ENCODE peak calls at places on chromosomes 12 and 14, in ten cellular contexts. J, K, N, X, M, W, C, G, D and Y are unnamed samples. For H3K36me3, the result is how much of the 10 kb centered on the place peaks cover.

GRCh38 chr14:50773632-50774541 is 57.1 kb downstream of the NIN start:
- DNase-seq in J (no peak), K (peak), N (no peak), X (no peak), M (peak), W (peak), C (peak), G (peak), D (no peak), Y (no peak)

GRCh38 chr12:107320031-107320928 is 226.9 kb upstream of the CRY1 start:
- DNase-seq in J (peak), K (peak), N (peak), X (peak), M (peak), W (no peak), C (peak), G (no peak), D (peak), Y (peak)

GRCh38 chr12:46942579-46942978 is 116.8 kb upstream of the SLC38A4 start:
- DNase-seq in J (no peak), K (no peak), N (no peak), X (no peak), M (peak), W (no peak), C (no peak), G (no peak), D (no peak), Y (no peak)

GRCh38 chr14:58805605-58806358 is 168.0 kb downstream of the DACT1 start:
- DNase-seq in J (no peak), K (peak), N (no peak), X (no peak), M (peak), W (no peak), C (no peak), G (no peak), D (no peak), Y (no peak)

GRCh38 chr12:83700858-83701257 is 1014.2 kb downstream of the TMTC2 start:
- DNase-seq in J (no peak), K (no peak), N (no peak), X (no peak), M (peak), W (no peak), C (no peak), G (no peak), D (no peak), Y (no peak)

GRCh38 chr12:21771311-21771710 is 3.2 kb downstream of the KCNJ8 start:
- DNase-seq in J (no peak), K (no peak), N (no peak), X (no peak), M (peak), W (no peak), C (no peak), G (no peak), D (no peak), Y (no peak)

GRCh38 chr14:106875503-106875902 is 1349.1 kb downstream of the TMEM121 start:
- DNase-seq in J (no peak), K (peak), N (no peak), X (no peak), M (no peak), W (no peak), C (no peak), G (no peak), D (no peak), Y (peak)

GRCh38 chr14:32679927-32680612 is 258.6 kb upstream of the NPAS3 start:
- DNase-seq in J (no peak), K (no peak), N (no peak), X (no peak), M (no peak), W (no peak), C (no peak), G (no peak), D (no peak), Y (no peak)

GRCh38 chr12:19129121-19129485 is 430 bp upstream of the PLEKHA5 start:
- DNase-seq in J (no peak), K (no peak), N (no peak), X (no peak), M (no peak), W (no peak), C (no peak), G (no peak), D (no peak), Y (no peak)

GRCh38 chr14:33596211-33597080 is 354.4 kb downstream of the EGLN3 start:
- DNase-seq in J (no peak), K (no peak), N (no peak), X (no peak), M (no peak), W (no peak), C (no peak), G (no peak), D (no peak), Y (no peak)

GRCh38 chr12:100576311-100577036 is 3.0 kb downstream of the GAS2L3 start:
- DNase-seq in J (no peak), K (peak), N (no peak), X (no peak), M (peak), W (no peak), C (peak), G (peak), D (no peak), Y (no peak)

GRCh38 chr12:129696952-129697351 is 206.9 kb downstream of the TMEM132D start:
- DNase-seq in J (no peak), K (no peak), N (no peak), X (no peak), M (peak), W (no peak), C (no peak), G (no peak), D (no peak), Y (no peak)

GRCh38 chr14:104428333-104428851 is 151.2 kb upstream of the C14orf180 start:
- DNase-seq in J (peak), K (no peak), N (no peak), X (no peak), M (no peak), W (no peak), C (no peak), G (no peak), D (peak), Y (no peak)

GRCh38 chr14:24816929-24817637 is 183.1 kb upstream of the GZMB start:
- DNase-seq in J (no peak), K (peak), N (no peak), X (peak), M (no peak), W (no peak), C (peak), G (no peak), D (no peak), Y (no peak)

GRCh38 chr14:105497671-105498429 is 6.8 kb downstream of the TEDC1 start:
- DNase-seq in J (peak), K (no peak), N (no peak), X (no peak), M (no peak), W (no peak), C (no peak), G (no peak), D (peak), Y (peak)

GRCh38 chr12:128853321-128854197 is at the start of gene GLT1D1:
- DNase-seq in J (no peak), K (no peak), N (no peak), X (no peak), M (no peak), W (no peak), C (no peak), G (no peak), D (no peak), Y (peak)

GRCh38 chr12:5977556-5977955 is 32.5 kb upstream of the ANO2 start:
- DNase-seq in J (no peak), K (no peak), N (no peak), X (no peak), M (no peak), W (no peak), C (no peak), G (no peak), D (no peak), Y (no peak)

GRCh38 chr12:25811656-25812126 is 146.8 kb upstream of the RASSF8 start:
- DNase-seq in J (no peak), K (no peak), N (no peak), X (no peak), M (peak), W (no peak), C (no peak), G (no peak), D (no peak), Y (peak)

GRCh38 chr12:53054112-53054878 is 4.4 kb downstream of the TNS2 start:
- DNase-seq in J (peak), K (peak), N (peak), X (peak), M (peak), W (peak), C (peak), G (peak), D (peak), Y (peak)

GRCh38 chr12:124857921-124858461 is 5.7 kb downstream of the SCARB1 start:
- DNase-seq in J (no peak), K (no peak), N (no peak), X (no peak), M (no peak), W (no peak), C (no peak), G (no peak), D (no peak), Y (no peak)

GRCh38 chr14:101444116-101444515 is 117.2 kb upstream of the DIO3 start:
- DNase-seq in J (no peak), K (no peak), N (peak), X (no peak), M (peak), W (no peak), C (no peak), G (no peak), D (no peak), Y (no peak)

GRCh38 chr14:37595809-37596595 is 573 bp downstream of the TTC6 start:
- DNase-seq in J (peak), K (peak), N (peak), X (no peak), M (peak), W (no peak), C (peak), G (peak), D (peak), Y (no peak)

GRCh38 chr12:106898001-106898966 is 57.4 kb upstream of the TMEM263 start:
- DNase-seq in J (no peak), K (no peak), N (no peak), X (no peak), M (no peak), W (no peak), C (no peak), G (no peak), D (no peak), Y (no peak)

GRCh38 chr14:89844508-89844907 is 110.0 kb downstream of the EFCAB11 start:
- DNase-seq in J (no peak), K (no peak), N (no peak), X (no peak), M (peak), W (no peak), C (no peak), G (no peak), D (no peak), Y (no peak)

GRCh38 chr14:52351191-52351560 is 37.1 kb downstream of the PTGER2 start:
- DNase-seq in J (no peak), K (no peak), N (no peak), X (no peak), M (peak), W (no peak), C (no peak), G (no peak), D (no peak), Y (no peak)

GRCh38 chr14:38129705-38130104 is 78.0 kb upstream of the SSTR1 start:
- DNase-seq in J (no peak), K (no peak), N (no peak), X (no peak), M (no peak), W (no peak), C (no peak), G (no peak), D (no peak), Y (no peak)

GRCh38 chr12:93390025-93390424 is 12.3 kb downstream of the NUDT4 start:
- DNase-seq in J (no peak), K (no peak), N (no peak), X (no peak), M (no peak), W (no peak), C (no peak), G (no peak), D (no peak), Y (no peak)

GRCh38 chr12:70366581-70367267 is 634 bp downstream of the KCNMB4 start:
- DNase-seq in J (peak), K (peak), N (no peak), X (peak), M (peak), W (no peak), C (peak), G (peak), D (peak), Y (peak)

GRCh38 chr12:92551853-92552397 is 150.9 kb upstream of the PLEKHG7 start:
- DNase-seq in J (no peak), K (peak), N (no peak), X (no peak), M (peak), W (no peak), C (no peak), G (peak), D (no peak), Y (peak)

GRCh38 chr12:124399622-124400021 is 104.7 kb downstream of the RFLNA start:
- DNase-seq in J (no peak), K (no peak), N (no peak), X (no peak), M (no peak), W (no peak), C (no peak), G (peak), D (no peak), Y (no peak)

GRCh38 chr14:77730976-77731497 is 23.1 kb downstream of the SLIRP start:
- DNase-seq in J (no peak), K (no peak), N (no peak), X (no peak), M (no peak), W (no peak), C (no peak), G (no peak), D (no peak), Y (no peak)

GRCh38 chr12:34398706-34399630 is 376.7 kb downstream of the ALG10 start:
- DNase-seq in J (peak), K (no peak), N (peak), X (peak), M (no peak), W (peak), C (peak), G (no peak), D (peak), Y (no peak)

GRCh38 chr12:109191621-109192250 is 75.3 kb downstream of the ACACB start:
- DNase-seq in J (no peak), K (no peak), N (no peak), X (no peak), M (no peak), W (no peak), C (no peak), G (no peak), D (no peak), Y (no peak)

GRCh38 chr12:67698711-67699603 is 50.4 kb downstream of the DYRK2 start:
- DNase-seq in J (no peak), K (peak), N (no peak), X (no peak), M (peak), W (no peak), C (no peak), G (no peak), D (no peak), Y (peak)

GRCh38 chr14:100317897-100318808 is 5.0 kb upstream of the SLC25A47 start:
- DNase-seq in J (peak), K (peak), N (peak), X (peak), M (peak), W (no peak), C (peak), G (peak), D (peak), Y (peak)

GRCh38 chr14:24387014-24387355 is 11.8 kb upstream of the NYNRIN start:
- DNase-seq in J (no peak), K (no peak), N (no peak), X (no peak), M (no peak), W (no peak), C (no peak), G (no peak), D (no peak), Y (no peak)

GRCh38 chr12:7130791-7131501 is 775 bp downstream of the CLSTN3 start:
- DNase-seq in J (peak), K (peak), N (peak), X (peak), M (peak), W (no peak), C (peak), G (peak), D (peak), Y (peak)

DNA sequence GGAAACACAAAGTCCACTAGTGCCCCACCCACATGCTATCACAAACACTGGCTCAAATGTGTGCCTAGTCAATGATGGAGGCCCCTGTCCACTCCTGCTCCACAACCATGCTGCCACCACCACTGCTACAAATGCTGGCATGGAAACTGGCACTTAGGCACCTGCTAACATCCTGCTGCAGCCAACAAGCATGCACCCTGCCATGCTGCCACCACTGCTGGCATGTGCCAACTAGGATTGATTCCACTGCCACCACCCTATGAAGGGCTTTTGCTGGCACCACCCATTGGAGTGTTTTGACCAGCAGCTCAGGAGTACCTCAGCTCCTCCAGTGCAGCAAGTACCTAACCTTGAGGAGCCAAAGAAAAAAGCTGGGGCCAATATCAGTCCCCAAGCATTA is 236.6 kb downstream of the CCDC59 start:
- DNase-seq in J (no peak), K (peak), N (no peak), X (no peak), M (no peak), W (no peak), C (no peak), G (no peak), D (no peak), Y (no peak)
- H3K4me3 ChIP-seq in J (no peak), K (no peak), N (no peak), X (no peak), M (no peak), W (no peak), C (no peak), G (no peak), D (no peak), Y (no peak)

DNA sequence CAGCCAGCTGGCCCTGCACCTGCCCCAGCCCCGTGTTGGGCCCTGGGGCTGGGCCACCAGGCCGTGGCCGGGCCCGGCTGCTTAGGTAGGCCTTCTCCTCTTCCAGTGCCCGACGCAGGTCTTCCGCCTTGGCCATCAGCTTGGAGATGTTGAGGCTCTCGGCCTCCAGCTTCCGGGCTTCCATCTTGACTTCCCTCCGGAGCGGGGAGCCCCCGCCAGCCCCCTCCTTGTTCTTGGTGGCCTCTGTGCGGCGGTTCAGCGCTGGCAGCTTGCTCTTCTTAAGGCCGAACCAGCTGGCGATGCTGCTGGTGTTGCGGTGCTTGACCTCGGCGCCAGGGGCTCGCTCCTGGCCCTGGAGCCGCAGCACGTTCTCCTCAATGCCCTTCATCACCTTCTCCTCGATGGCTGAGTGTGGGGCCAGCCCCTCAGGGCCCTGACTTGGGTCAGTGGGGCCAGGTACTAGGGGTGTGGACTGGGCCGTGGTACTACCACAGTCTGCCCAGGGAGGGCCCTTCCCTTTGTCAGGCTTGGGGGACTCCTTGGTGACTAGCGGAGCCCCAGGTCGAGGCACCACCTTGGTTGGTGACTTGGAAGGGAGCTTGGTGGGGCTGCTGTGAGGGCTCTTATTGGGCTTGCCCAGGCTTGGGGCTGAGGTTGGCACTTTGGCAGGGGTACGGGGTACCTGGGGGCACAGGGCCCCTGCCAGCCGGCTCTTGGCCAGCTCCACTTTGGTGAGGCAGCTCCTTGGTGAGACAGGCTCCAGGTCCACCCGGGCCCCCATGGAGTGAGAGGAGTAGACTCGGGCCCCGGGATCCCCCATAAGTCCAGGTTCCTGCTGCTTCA is 33.2 kb downstream of the NCKAP5L start:
- DNase-seq in J (no peak), K (no peak), N (no peak), X (no peak), M (no peak), W (no peak), C (no peak), G (no peak), D (no peak), Y (no peak)
- H3K36me3 ChIP-seq in J (half or more), K (under half), N (under half), X (under half), M (under half), W (under half), C (under half), G (under half), D (under half), Y (under half)

GRCh38 chr12:41174602-41175001 is 13.5 kb upstream of the PDZRN4 start:
- DNase-seq in J (no peak), K (no peak), N (no peak), X (no peak), M (no peak), W (peak), C (no peak), G (no peak), D (no peak), Y (no peak)
- H3K4me3 ChIP-seq in J (no peak), K (no peak), N (no peak), X (no peak), M (no peak), W (no peak), C (no peak), G (no peak), D (no peak), Y (no peak)

DNA sequence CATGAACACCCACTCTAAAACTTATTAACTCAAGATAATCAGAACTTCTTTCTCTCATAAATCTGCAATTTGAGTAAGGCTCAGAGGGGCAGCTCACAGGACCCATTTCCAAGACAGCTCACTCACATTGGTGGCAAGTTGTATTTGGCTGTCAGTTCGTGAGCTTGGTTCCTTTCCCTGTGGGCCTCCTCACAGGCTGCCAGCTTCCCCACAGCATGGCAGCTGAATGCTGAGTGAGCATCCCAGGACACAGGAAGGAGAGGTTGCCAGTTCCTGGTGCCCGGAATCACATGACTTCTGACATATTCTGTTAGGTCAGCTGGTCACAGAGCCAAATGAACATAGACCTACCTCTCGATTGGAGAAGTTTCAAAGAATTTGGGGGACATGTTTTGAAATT is 116.6 kb upstream of the TMEM233 start:
- DNase-seq in J (no peak), K (no peak), N (no peak), X (no peak), M (no peak), W (no peak), C (no peak), G (no peak), D (no peak), Y (no peak)
- H3K36me3 ChIP-seq in J (under half), K (under half), N (under half), X (under half), M (under half), W (under half), C (under half), G (under half), D (under half), Y (under half)